ENCODE peak calls at places on chromosomes 3 and 15, in five cellular contexts. One of them, this sample, is unnamed.

GRCh38 chr3:139629033-139629432 is 48.7 kb downstream of the NMNAT3 start:
- DNase-seq in transverse colon: peak; percentile 10
- DNase-seq in A549: peak; percentile 28
- DNase-seq in stomach: no peak
- DNase-seq in ovary: no peak
- DNase-seq in this sample: peak; percentile 22

GRCh38 chr3:128993461-128994172 is at the start of gene CFAP92:
- DNase-seq in transverse colon: peak; percentile 94
- DNase-seq in A549: peak; percentile 54
- DNase-seq in stomach: peak; percentile 94
- DNase-seq in ovary: peak; percentile 93
- DNase-seq in this sample: peak; percentile 95

GRCh38 chr3:11077466-11077865 is 76.8 kb upstream of the HRH1 start:
- DNase-seq in transverse colon: no peak
- DNase-seq in A549: peak; percentile 32
- DNase-seq in stomach: no peak
- DNase-seq in ovary: no peak
- DNase-seq in this sample: no peak

GRCh38 chr3:15611018-15611417 is 9.5 kb downstream of the BTD start:
- DNase-seq in transverse colon: no peak
- DNase-seq in A549: no peak
- DNase-seq in stomach: peak; percentile 53
- DNase-seq in ovary: no peak
- DNase-seq in this sample: no peak

GRCh38 chr15:39416258-39416657 is 164.6 kb upstream of the THBS1 start:
- DNase-seq in transverse colon: no peak
- DNase-seq in A549: no peak
- DNase-seq in stomach: no peak
- DNase-seq in ovary: no peak
- DNase-seq in this sample: no peak

GRCh38 chr3:9703736-9704342 is at the start of gene CPNE9:
- DNase-seq in transverse colon: no peak
- DNase-seq in A549: no peak
- DNase-seq in stomach: no peak
- DNase-seq in ovary: no peak
- DNase-seq in this sample: peak; percentile 48

GRCh38 chr15:99956022-99956775 is 223.0 kb upstream of the LYSMD4 start:
- DNase-seq in transverse colon: no peak
- DNase-seq in A549: no peak
- DNase-seq in stomach: no peak
- DNase-seq in ovary: peak; percentile 17
- DNase-seq in this sample: no peak

GRCh38 chr3:124510290-124510689 is 220.0 kb upstream of the UMPS start:
- DNase-seq in transverse colon: no peak
- DNase-seq in A549: no peak
- DNase-seq in stomach: no peak
- DNase-seq in ovary: no peak
- DNase-seq in this sample: no peak

GRCh38 chr15:88465633-88466219 is 1.5 kb downstream of the MRPL46 start:
- DNase-seq in transverse colon: no peak
- DNase-seq in A549: peak; percentile 31
- DNase-seq in stomach: no peak
- DNase-seq in ovary: no peak
- DNase-seq in this sample: no peak

GRCh38 chr3:135516143-135516542 is 449.4 kb upstream of the PPP2R3A start:
- DNase-seq in transverse colon: no peak
- DNase-seq in A549: peak; percentile 9
- DNase-seq in stomach: no peak
- DNase-seq in ovary: no peak
- DNase-seq in this sample: peak; percentile 6

GRCh38 chr15:94263341-94264273 is 32.2 kb downstream of the MCTP2 start:
- DNase-seq in transverse colon: no peak
- DNase-seq in A549: no peak
- DNase-seq in stomach: no peak
- DNase-seq in ovary: no peak
- DNase-seq in this sample: no peak

GRCh38 chr3:184144505-184144904 is 9.3 kb downstream of the EIF2B5 start:
- DNase-seq in transverse colon: no peak
- DNase-seq in A549: no peak
- DNase-seq in stomach: no peak
- DNase-seq in ovary: no peak
- DNase-seq in this sample: no peak

GRCh38 chr3:149909923-149910322 is 60.8 kb downstream of the PFN2 start:
- DNase-seq in transverse colon: no peak
- DNase-seq in A549: no peak
- DNase-seq in stomach: no peak
- DNase-seq in ovary: no peak
- DNase-seq in this sample: no peak

GRCh38 chr3:50138266-50139230 is 16.6 kb upstream of the SEMA3F start:
- DNase-seq in transverse colon: no peak
- DNase-seq in A549: no peak
- DNase-seq in stomach: no peak
- DNase-seq in ovary: no peak
- DNase-seq in this sample: no peak

GRCh38 chr3:195847061-195847950 is 35.6 kb upstream of the MUC4 start:
- DNase-seq in transverse colon: peak; percentile 45
- DNase-seq in A549: peak; percentile 63
- DNase-seq in stomach: peak; percentile 39
- DNase-seq in ovary: no peak
- DNase-seq in this sample: no peak

GRCh38 chr15:88920186-88920891 is 7.2 kb upstream of the MFGE8 start:
- DNase-seq in transverse colon: no peak
- DNase-seq in A549: peak; percentile 70
- DNase-seq in stomach: no peak
- DNase-seq in ovary: no peak
- DNase-seq in this sample: peak; percentile 44

GRCh38 chr3:33060609-33061337 is 36.2 kb downstream of the GLB1 start:
- DNase-seq in transverse colon: peak; percentile 21
- DNase-seq in A549: no peak
- DNase-seq in stomach: peak; percentile 94
- DNase-seq in ovary: no peak
- DNase-seq in this sample: no peak

GRCh38 chr3:132088291-132088690 is 53.5 kb upstream of the CPNE4 start:
- DNase-seq in transverse colon: no peak
- DNase-seq in A549: no peak
- DNase-seq in stomach: no peak
- DNase-seq in ovary: no peak
- DNase-seq in this sample: no peak

GRCh38 chr15:89361451-89362202 is 27.0 kb upstream of the POLG start:
- DNase-seq in transverse colon: peak; percentile 46
- DNase-seq in A549: peak; percentile 66
- DNase-seq in stomach: peak; percentile 59
- DNase-seq in ovary: peak; percentile 42
- DNase-seq in this sample: peak; percentile 86

GRCh38 chr3:160374925-160375324 is 24.1 kb downstream of the IFT80 start:
- DNase-seq in transverse colon: no peak
- DNase-seq in A549: no peak
- DNase-seq in stomach: no peak
- DNase-seq in ovary: no peak
- DNase-seq in this sample: no peak

GRCh38 chr3:160374472-160374871 is 24.6 kb downstream of the IFT80 start:
- DNase-seq in transverse colon: no peak
- DNase-seq in A549: peak; percentile 24
- DNase-seq in stomach: no peak
- DNase-seq in ovary: no peak
- DNase-seq in this sample: no peak

GRCh38 chr3:160372780-160373179 is 26.2 kb downstream of the IFT80 start:
- DNase-seq in transverse colon: no peak
- DNase-seq in A549: peak; percentile 21
- DNase-seq in stomach: no peak
- DNase-seq in ovary: no peak
- DNase-seq in this sample: no peak

GRCh38 chr3:160370987-160371857 is 27.8 kb downstream of the IFT80 start:
- DNase-seq in transverse colon: no peak
- DNase-seq in A549: no peak
- DNase-seq in stomach: no peak
- DNase-seq in ovary: no peak
- DNase-seq in this sample: no peak

DNA sequence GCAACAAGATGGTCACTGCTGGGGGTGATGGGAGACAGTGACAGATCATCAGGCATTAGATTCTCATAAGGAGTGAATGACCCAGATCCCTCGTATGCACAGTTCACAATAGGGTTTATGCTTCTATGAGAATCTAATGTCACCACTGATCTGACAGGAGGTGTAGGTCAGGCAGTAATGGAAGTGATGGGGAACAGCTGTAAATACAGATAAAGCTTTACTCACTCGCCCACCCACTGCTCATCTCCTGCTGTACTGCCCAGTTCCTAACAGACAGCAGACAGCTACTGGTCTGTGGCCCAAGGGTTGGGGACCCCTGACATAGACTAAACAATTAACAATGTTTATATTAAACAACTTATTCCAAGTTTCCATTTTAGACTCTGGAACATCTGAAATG is 25.4 kb downstream of the IFT80 start:
- DNase-seq in transverse colon: no peak
- DNase-seq in A549: no peak
- DNase-seq in stomach: no peak
- DNase-seq in ovary: no peak
- DNase-seq in this sample: no peak
- TF ChIP-seq EP300 in transverse colon: no peak
- TF ChIP-seq EP300 in A549: no peak
- TF ChIP-seq EP300 in stomach: no peak
- TF ChIP-seq EP300 in ovary: no peak
- TF ChIP-seq EP300 in this sample: no peak

GRCh38 chr15:75212200-75212858 is 10.6 kb downstream of the C15orf39 start:
- DNase-seq in transverse colon: no peak
- DNase-seq in A549: no peak
- DNase-seq in stomach: no peak
- DNase-seq in ovary: no peak
- DNase-seq in this sample: no peak

GRCh38 chr15:75215107-75216004 is 13.7 kb downstream of the C15orf39 start:
- DNase-seq in transverse colon: no peak
- DNase-seq in A549: no peak
- DNase-seq in stomach: no peak
- DNase-seq in ovary: no peak
- DNase-seq in this sample: no peak

GRCh38 chr15:75214293-75215096 is 12.8 kb downstream of the C15orf39 start:
- DNase-seq in transverse colon: no peak
- DNase-seq in A549: no peak
- DNase-seq in stomach: no peak
- DNase-seq in ovary: no peak
- DNase-seq in this sample: peak; percentile 33

GRCh38 chr15:75213212-75213767 is 11.6 kb downstream of the C15orf39 start:
- DNase-seq in transverse colon: no peak
- DNase-seq in A549: no peak
- DNase-seq in stomach: no peak
- DNase-seq in ovary: no peak
- DNase-seq in this sample: no peak

GRCh38 chr15:75213768-75214221 is 12.1 kb downstream of the C15orf39 start:
- DNase-seq in transverse colon: no peak
- DNase-seq in A549: no peak
- DNase-seq in stomach: no peak
- DNase-seq in ovary: no peak
- DNase-seq in this sample: peak; percentile 36
- TF ChIP-seq EP300 in transverse colon: no peak
- TF ChIP-seq EP300 in A549: no peak
- TF ChIP-seq EP300 in stomach: no peak
- TF ChIP-seq EP300 in ovary: no peak
- TF ChIP-seq EP300 in this sample: no peak

GRCh38 chr3:188270423-188270972 is 116.5 kb downstream of the LPP start:
- DNase-seq in transverse colon: no peak
- DNase-seq in A549: peak; percentile 80
- DNase-seq in stomach: no peak
- DNase-seq in ovary: no peak
- DNase-seq in this sample: no peak
- TF ChIP-seq EP300 in transverse colon: peak; percentile 82
- TF ChIP-seq EP300 in A549: no peak
- TF ChIP-seq EP300 in stomach: peak; percentile 93
- TF ChIP-seq EP300 in ovary: peak; percentile 81
- TF ChIP-seq EP300 in this sample: no peak

GRCh38 chr3:192303235-192303634 is 424.1 kb downstream of the FGF12 start:
- DNase-seq in transverse colon: no peak
- DNase-seq in A549: no peak
- DNase-seq in stomach: no peak
- DNase-seq in ovary: no peak
- DNase-seq in this sample: no peak
- TF ChIP-seq EP300 in transverse colon: no peak
- TF ChIP-seq EP300 in A549: no peak
- TF ChIP-seq EP300 in stomach: no peak
- TF ChIP-seq EP300 in ovary: no peak
- TF ChIP-seq EP300 in this sample: no peak

GRCh38 chr3:48122504-48122903 is 65.7 kb downstream of the CDC25A start:
- DNase-seq in transverse colon: no peak
- DNase-seq in A549: no peak
- DNase-seq in stomach: no peak
- DNase-seq in ovary: no peak
- DNase-seq in this sample: no peak
- TF ChIP-seq EP300 in transverse colon: no peak
- TF ChIP-seq EP300 in A549: no peak
- TF ChIP-seq EP300 in stomach: no peak
- TF ChIP-seq EP300 in ovary: no peak
- TF ChIP-seq EP300 in this sample: no peak

GRCh38 chr3:172148702-172149565 is 109.6 kb downstream of the FNDC3B start:
- DNase-seq in transverse colon: no peak
- DNase-seq in A549: no peak
- DNase-seq in stomach: no peak
- DNase-seq in ovary: no peak
- DNase-seq in this sample: no peak
- TF ChIP-seq EP300 in transverse colon: no peak
- TF ChIP-seq EP300 in A549: no peak
- TF ChIP-seq EP300 in stomach: no peak
- TF ChIP-seq EP300 in ovary: no peak
- TF ChIP-seq EP300 in this sample: no peak

GRCh38 chr3:171718493-171719205 is 91.6 kb downstream of the PLD1 start:
- DNase-seq in transverse colon: no peak
- DNase-seq in A549: no peak
- DNase-seq in stomach: no peak
- DNase-seq in ovary: no peak
- DNase-seq in this sample: no peak
- TF ChIP-seq EP300 in transverse colon: no peak
- TF ChIP-seq EP300 in A549: no peak
- TF ChIP-seq EP300 in stomach: no peak
- TF ChIP-seq EP300 in ovary: no peak
- TF ChIP-seq EP300 in this sample: no peak

GRCh38 chr15:71296032-71296686 is 180.9 kb downstream of the THSD4 start:
- DNase-seq in transverse colon: peak; percentile 74
- DNase-seq in A549: peak; percentile 94
- DNase-seq in stomach: no peak
- DNase-seq in ovary: no peak
- DNase-seq in this sample: no peak

GRCh38 chr15:71291247-71291646 is 176.0 kb downstream of the THSD4 start:
- DNase-seq in transverse colon: no peak
- DNase-seq in A549: no peak
- DNase-seq in stomach: no peak
- DNase-seq in ovary: no peak
- DNase-seq in this sample: no peak

GRCh38 chr15:71294251-71294635 is 179.0 kb downstream of the THSD4 start:
- DNase-seq in transverse colon: no peak
- DNase-seq in A549: no peak
- DNase-seq in stomach: no peak
- DNase-seq in ovary: no peak
- DNase-seq in this sample: no peak

GRCh38 chr15:71291723-71292122 is 176.5 kb downstream of the THSD4 start:
- DNase-seq in transverse colon: no peak
- DNase-seq in A549: no peak
- DNase-seq in stomach: no peak
- DNase-seq in ovary: no peak
- DNase-seq in this sample: no peak

GRCh38 chr15:71295242-71296031 is 180.2 kb downstream of the THSD4 start:
- DNase-seq in transverse colon: no peak
- DNase-seq in A549: peak; percentile 99
- DNase-seq in stomach: no peak
- DNase-seq in ovary: no peak
- DNase-seq in this sample: no peak
- TF ChIP-seq EP300 in transverse colon: no peak
- TF ChIP-seq EP300 in A549: peak; percentile 94
- TF ChIP-seq EP300 in stomach: no peak
- TF ChIP-seq EP300 in ovary: no peak
- TF ChIP-seq EP300 in this sample: no peak

GRCh38 chr15:71294636-71295241 is 179.5 kb downstream of the THSD4 start:
- DNase-seq in transverse colon: peak; percentile 88
- DNase-seq in A549: peak; percentile 99
- DNase-seq in stomach: no peak
- DNase-seq in ovary: no peak
- DNase-seq in this sample: no peak
- TF ChIP-seq EP300 in transverse colon: no peak
- TF ChIP-seq EP300 in A549: peak; percentile 83
- TF ChIP-seq EP300 in stomach: no peak
- TF ChIP-seq EP300 in ovary: no peak
- TF ChIP-seq EP300 in this sample: no peak

This sample was measured in K562.